ENCODE peak calls at places on chromosomes 5 and 9, in four cellular contexts. H is fibroblast of lung, T is AG04450, G is HL-60. F is an unnamed sample.

GRCh38 chr5:149719666-149720065 is 10.4 kb upstream of the PPARGC1B start:
- DNase-seq in H (peak; percentile 40), T (no peak), G (no peak), F (no peak)

GRCh38 chr9:107671588-107671987 is 182.0 kb upstream of the KLF4 start:
- DNase-seq in H (no peak), T (no peak), G (no peak), F (no peak)

GRCh38 chr5:176803943-176804498 is 6.3 kb upstream of the UNC5A start:
- DNase-seq in H (peak; percentile 32), T (no peak), G (no peak), F (no peak)

GRCh38 chr5:175610898-175611297 is 47.0 kb upstream of the HRH2 start:
- DNase-seq in H (no peak), T (no peak), G (no peak), F (no peak)

GRCh38 chr9:95116002-95116819 is 201.3 kb downstream of the FANCC start:
- DNase-seq in H (no peak), T (no peak), G (no peak), F (no peak)

GRCh38 chr5:136082390-136083193 is 50.1 kb upstream of the SMAD5 start:
- DNase-seq in H (no peak), T (peak; percentile 59), G (no peak), F (peak; percentile 30)

GRCh38 chr9:37904647-37905505 is 949 bp upstream of the SLC25A51 start:
- DNase-seq in H (no peak), T (no peak), G (no peak), F (no peak)

GRCh38 chr5:95822408-95823240 is at the start of gene GLRX:
- DNase-seq in H (peak; percentile 94), T (peak; percentile 59), G (no peak), F (no peak)

GRCh38 chr5:10334830-10335229 is 18.7 kb upstream of the MARCHF6 start:
- DNase-seq in H (no peak), T (no peak), G (no peak), F (no peak)

GRCh38 chr9:105070176-105070575 is 142.2 kb upstream of the ABCA1 start:
- DNase-seq in H (peak; percentile 62), T (no peak), G (no peak), F (no peak)

GRCh38 chr5:96517294-96517693 is 84.2 kb upstream of the PCSK1 start:
- DNase-seq in H (peak; percentile 53), T (no peak), G (no peak), F (no peak)

GRCh38 chr5:89037090-89037489 is 154.1 kb upstream of the MEF2C start:
- DNase-seq in H (peak; percentile 69), T (peak; percentile 7), G (no peak), F (no peak)

GRCh38 chr9:124257070-124257864 is 482 bp upstream of the NEK6 start:
- DNase-seq in H (peak; percentile 58), T (no peak), G (no peak), F (no peak)

GRCh38 chr5:178136990-178137389 is 6.2 kb downstream of the RMND5B start:
- DNase-seq in H (no peak), T (no peak), G (no peak), F (no peak)

GRCh38 chr9:95079461-95079860 is 238.0 kb downstream of the FANCC start:
- DNase-seq in H (no peak), T (no peak), G (no peak), F (no peak)

GRCh38 chr5:41722359-41722950 is 147.8 kb downstream of the OXCT1 start:
- DNase-seq in H (peak; percentile 19), T (no peak), G (no peak), F (no peak)

GRCh38 chr5:180399391-180399790 is 46.3 kb upstream of the GFPT2 start:
- DNase-seq in H (no peak), T (no peak), G (no peak), F (no peak)

GRCh38 chr5:128773378-128773777 is 191.9 kb upstream of the SLC27A6 start:
- DNase-seq in H (peak; percentile 30), T (no peak), G (no peak), F (no peak)

GRCh38 chr9:12973702-12974101 is 198.9 kb downstream of the LURAP1L start:
- DNase-seq in H (peak; percentile 59), T (no peak), G (no peak), F (no peak)

GRCh38 chr9:105216440-105217178 is 27.8 kb upstream of the SLC44A1 start:
- DNase-seq in H (peak; percentile 66), T (no peak), G (no peak), F (no peak)

GRCh38 chr9:115649991-115650472 is 503.6 kb upstream of the PAPPA start:
- DNase-seq in H (peak; percentile 96), T (peak; percentile 87), G (no peak), F (no peak)

GRCh38 chr9:76415731-76416130 is 21.5 kb upstream of the RFK start:
- DNase-seq in H (peak; percentile 79), T (no peak), G (no peak), F (peak; percentile 73)

GRCh38 chr9:75146229-75146628 is 57.9 kb downstream of the OSTF1 start:
- DNase-seq in H (peak; percentile 64), T (peak; percentile 4), G (no peak), F (no peak)

GRCh38 chr9:13351768-13352386 is 72.4 kb upstream of the MPDZ start:
- DNase-seq in H (peak; percentile 65), T (peak; percentile 11), G (no peak), F (peak; percentile 23)

GRCh38 chr5:120304653-120305052 is 159.4 kb upstream of the PRR16 start:
- DNase-seq in H (peak; percentile 89), T (no peak), G (no peak), F (no peak)

GRCh38 chr5:81292130-81292529 is 9.3 kb upstream of the ZCCHC9 start:
- DNase-seq in H (no peak), T (no peak), G (no peak), F (no peak)

GRCh38 chr5:118447350-118447749 is 541.0 kb downstream of the DTWD2 start:
- DNase-seq in H (no peak), T (no peak), G (no peak), F (no peak)

GRCh38 chr5:74105126-74105780 is 479.3 kb downstream of the ARHGEF28 start:
- DNase-seq in H (no peak), T (no peak), G (no peak), F (no peak)

GRCh38 chr9:129258823-129259301 is 80.8 kb upstream of the IER5L start:
- DNase-seq in H (no peak), T (no peak), G (no peak), F (no peak)

GRCh38 chr5:176553260-176554085 is 4.3 kb downstream of the CDHR2 start:
- DNase-seq in H (no peak), T (no peak), G (no peak), F (no peak)

DNA sequence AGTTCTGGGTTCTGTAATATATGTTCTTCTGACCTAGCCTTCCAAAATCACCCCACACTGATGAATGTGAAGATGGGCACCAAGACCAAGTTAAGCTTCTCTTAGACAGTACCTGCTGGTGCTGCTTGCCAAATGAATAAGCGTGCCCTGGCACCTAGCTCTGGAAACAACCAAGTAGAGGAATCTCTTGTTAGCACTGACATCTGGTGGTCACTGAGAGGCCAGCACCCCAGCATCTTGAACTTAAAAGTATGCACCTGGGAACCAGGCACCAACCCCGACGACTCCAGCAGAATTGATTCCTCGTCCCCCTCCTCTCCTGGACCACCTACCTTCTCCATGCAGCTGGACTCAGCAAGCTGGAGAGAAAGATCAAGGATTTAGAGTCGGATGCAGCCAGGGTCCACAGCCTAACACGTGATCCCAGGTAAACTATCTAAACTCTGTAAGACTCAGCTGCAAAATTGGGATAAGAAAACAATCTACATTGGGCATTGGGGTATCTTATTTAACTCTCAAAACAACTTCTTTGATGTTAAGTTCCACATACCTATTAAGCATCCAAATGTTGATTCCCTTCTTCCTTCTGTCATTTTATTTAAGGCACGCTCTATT is 89.8 kb downstream of the SLC1A3 start:
- DNase-seq in H (peak; percentile 59), T (peak; percentile 21), G (no peak), F (peak; percentile 22)
- TF ChIP-seq CTCF in H (peak; percentile 82), T (peak; percentile 85), G (peak; percentile 80), F (peak; percentile 87)

GRCh38 chr9:132143359-132143758 is 18.5 kb upstream of the NTNG2 start:
- DNase-seq in H (no peak), T (no peak), G (no peak), F (no peak)

GRCh38 chr9:132142883-132143282 is 19.0 kb upstream of the NTNG2 start:
- DNase-seq in H (no peak), T (no peak), G (no peak), F (no peak)

GRCh38 chr9:132146575-132146974 is 15.3 kb upstream of the NTNG2 start:
- DNase-seq in H (no peak), T (no peak), G (no peak), F (no peak)

GRCh38 chr9:132146015-132146414 is 15.8 kb upstream of the NTNG2 start:
- DNase-seq in H (no peak), T (no peak), G (no peak), F (no peak)

GRCh38 chr9:132144708-132145365 is 17.0 kb upstream of the NTNG2 start:
- DNase-seq in H (peak; percentile 64), T (peak; percentile 8), G (no peak), F (no peak)
- H3K4me3 ChIP-seq in H (no peak overlapping the region), T (no peak overlapping the region), G (no peak overlapping the region), F (no peak overlapping the region)

DNA sequence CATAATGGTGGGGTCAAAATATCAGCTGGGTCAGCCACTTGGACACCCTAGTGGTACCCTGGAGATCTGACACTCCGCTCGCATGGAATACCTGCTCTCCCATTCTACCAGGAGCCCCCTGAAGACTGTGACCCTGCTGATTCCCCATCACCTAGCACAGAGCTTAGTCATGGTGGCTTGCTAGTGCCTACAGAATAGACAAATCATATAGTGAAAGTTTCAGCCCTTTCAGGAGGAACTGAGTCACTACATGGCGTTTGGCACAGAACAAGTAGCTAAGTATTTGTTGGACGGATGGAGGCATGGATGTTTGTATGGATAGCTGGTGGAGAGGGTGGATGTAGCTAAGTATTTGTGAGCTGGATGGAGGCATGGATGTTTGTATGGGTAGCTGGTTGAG is 65.3 kb downstream of the LMX1B start:
- DNase-seq in H (no peak), T (no peak), G (no peak), F (no peak)
- TF ChIP-seq CTCF in H (no peak), T (no peak), G (no peak), F (no peak)

GRCh38 chr5:14171621-14172020 is 28.5 kb downstream of the TRIO start:
- DNase-seq in H (peak; percentile 77), T (no peak), G (no peak), F (peak; percentile 41)
- H3K4me3 ChIP-seq in H (no peak overlapping the region), T (peak overlapping the region; percentile 20), G (no peak overlapping the region), F (no peak overlapping the region)

GRCh38 chr9:88174324-88174723 is 36.0 kb upstream of the SPATA31C2 start:
- DNase-seq in H (no peak), T (no peak), G (no peak), F (no peak)
- TF ChIP-seq CTCF in H (no peak), T (peak; percentile 19), G (no peak), F (no peak)